ENCODE peak calls at places on chromosomes 16 and 17, in seven cellular contexts. T, J, A, D, Y, O and W are unnamed samples.

GRCh38 chr17:561118-561517 is 153.5 kb downstream of the VPS53 start:
- DNase-seq in T (no peak), J (no peak), A (peak), D (peak), Y (peak), O (no peak), W (peak)

GRCh38 chr17:47208744-47209488 is at the start of gene MYL4:
- DNase-seq in T (no peak), J (no peak), A (no peak), D (no peak), Y (no peak), O (no peak), W (no peak)

GRCh38 chr17:37541880-37542675 is 52.4 kb downstream of the DUSP14 start:
- DNase-seq in T (no peak), J (no peak), A (peak), D (peak), Y (peak), O (peak), W (peak)

GRCh38 chr16:81516478-81517149 is 72.0 kb downstream of the CMIP start:
- DNase-seq in T (no peak), J (no peak), A (no peak), D (no peak), Y (no peak), O (no peak), W (no peak)

GRCh38 chr16:78607465-78607864 is 508.0 kb downstream of the WWOX start:
- DNase-seq in T (no peak), J (no peak), A (no peak), D (no peak), Y (peak), O (no peak), W (no peak)

GRCh38 chr17:80891096-80892018 is 100.3 kb upstream of the CHMP6 start:
- DNase-seq in T (no peak), J (peak), A (peak), D (peak), Y (peak), O (peak), W (peak)

GRCh38 chr17:9322298-9322697 is 253.3 kb downstream of the STX8 start:
- DNase-seq in T (no peak), J (no peak), A (no peak), D (no peak), Y (peak), O (no peak), W (no peak)

GRCh38 chr16:56108724-56109123 is 82.6 kb upstream of the GNAO1 start:
- DNase-seq in T (no peak), J (no peak), A (no peak), D (no peak), Y (no peak), O (no peak), W (no peak)

GRCh38 chr17:52297230-52298010 is 138.9 kb upstream of the CA10 start:
- DNase-seq in T (no peak), J (no peak), A (peak), D (no peak), Y (no peak), O (no peak), W (no peak)

GRCh38 chr16:66511615-66512500 is 38.1 kb downstream of the TK2 start:
- DNase-seq in T (no peak), J (no peak), A (peak), D (peak), Y (peak), O (no peak), W (peak)

GRCh38 chr17:57174591-57174990 is 81.7 kb upstream of the MSI2 start:
- DNase-seq in T (no peak), J (no peak), A (no peak), D (no peak), Y (no peak), O (no peak), W (no peak)

GRCh38 chr17:74140282-74140681 is 63.2 kb upstream of the RPL38 start:
- DNase-seq in T (no peak), J (no peak), A (no peak), D (no peak), Y (no peak), O (no peak), W (no peak)